ENCODE peak calls at places on chromosomes 2 and 18, in nine cellular contexts. I, K, C, H, E, B, A, O and F are unnamed samples.

GRCh38 chr2:222218786-222219185 is 80.0 kb downstream of the PAX3 start:
- DNase-seq in I (no peak), K (no peak), C (no peak), H (no peak), E (no peak), B (no peak), A (no peak), O (no peak), F (no peak)

GRCh38 chr2:111662771-111663470 is 221.1 kb downstream of the ANAPC1 start:
- DNase-seq in I (no peak), K (peak; percentile 43), C (no peak), H (no peak), E (no peak), B (no peak), A (no peak), O (no peak), F (no peak)

GRCh38 chr18:49878567-49878966 is 65.2 kb upstream of the ACAA2 start:
- DNase-seq in I (no peak), K (no peak), C (no peak), H (no peak), E (no peak), B (no peak), A (no peak), O (no peak), F (no peak)

GRCh38 chr2:240258685-240259084 is 118.2 kb upstream of the OTOS start:
- DNase-seq in I (no peak), K (no peak), C (no peak), H (no peak), E (no peak), B (no peak), A (no peak), O (no peak), F (no peak)

GRCh38 chr2:235688511-235689426 is 194.9 kb downstream of the AGAP1 start:
- DNase-seq in I (no peak), K (no peak), C (no peak), H (no peak), E (no peak), B (no peak), A (no peak), O (no peak), F (no peak)

GRCh38 chr2:224946911-224947310 is 95.4 kb downstream of the DOCK10 start:
- DNase-seq in I (no peak), K (no peak), C (no peak), H (no peak), E (no peak), B (no peak), A (peak; percentile 86), O (no peak), F (no peak)

GRCh38 chr2:240961878-240962277 is 36.5 kb upstream of the SNED1 start:
- DNase-seq in I (peak; percentile 3), K (peak; percentile 20), C (no peak), H (no peak), E (no peak), B (peak; percentile 50), A (no peak), O (no peak), F (no peak)

GRCh38 chr18:26642461-26643348 is 94.4 kb upstream of the KCTD1 start:
- DNase-seq in I (no peak), K (no peak), C (no peak), H (no peak), E (no peak), B (no peak), A (no peak), O (no peak), F (no peak)

GRCh38 chr2:25349397-25349796 is 7.7 kb upstream of the DNMT3A start:
- DNase-seq in I (no peak), K (peak; percentile 40), C (no peak), H (no peak), E (no peak), B (no peak), A (no peak), O (no peak), F (no peak)

GRCh38 chr2:128783896-128784295 is 465.2 kb upstream of the HS6ST1 start:
- DNase-seq in I (no peak), K (no peak), C (no peak), H (no peak), E (peak; percentile 10), B (no peak), A (no peak), O (no peak), F (no peak)

GRCh38 chr2:37916512-37917082 is 8.5 kb upstream of the RMDN2 start:
- DNase-seq in I (no peak), K (no peak), C (no peak), H (peak; percentile 11), E (no peak), B (no peak), A (no peak), O (no peak), F (no peak)

GRCh38 chr18:76446746-76447267 is 48.2 kb downstream of the ZNF516 start:
- DNase-seq in I (no peak), K (no peak), C (no peak), H (no peak), E (no peak), B (no peak), A (no peak), O (no peak), F (no peak)

GRCh38 chr18:22674300-22674699 is 256.6 kb upstream of the CTAGE1 start:
- DNase-seq in I (no peak), K (no peak), C (no peak), H (peak; percentile 70), E (no peak), B (no peak), A (no peak), O (no peak), F (no peak)
- H3K4me1 ChIP-seq in I (peaks cover 54% of the 10 kb centered on the region), K (no peaks in the 10 kb centered on the region), C (no peaks in the 10 kb centered on the region), H (peaks cover 37% of the 10 kb centered on the region), E (no peaks in the 10 kb centered on the region), B (no peaks in the 10 kb centered on the region), A (no peaks in the 10 kb centered on the region), O (no peaks in the 10 kb centered on the region), F (no peaks in the 10 kb centered on the region)

GRCh38 chr2:102034683-102035606 is 43.2 kb downstream of the IL1R2 start:
- DNase-seq in I (no peak), K (no peak), C (no peak), H (no peak), E (no peak), B (no peak), A (no peak), O (no peak), F (no peak)

GRCh38 chr2:102032368-102033027 is 40.7 kb downstream of the IL1R2 start:
- DNase-seq in I (no peak), K (no peak), C (peak; percentile 34), H (peak; percentile 11), E (no peak), B (no peak), A (no peak), O (no peak), F (no peak)

GRCh38 chr2:102033028-102033749 is 41.4 kb downstream of the IL1R2 start:
- DNase-seq in I (peak; percentile 81), K (no peak), C (peak; percentile 80), H (peak; percentile 67), E (no peak), B (no peak), A (no peak), O (no peak), F (no peak)

GRCh38 chr2:102030855-102031527 is 39.2 kb downstream of the IL1R2 start:
- DNase-seq in I (no peak), K (no peak), C (peak; percentile 96), H (no peak), E (no peak), B (no peak), A (no peak), O (no peak), F (no peak)

DNA sequence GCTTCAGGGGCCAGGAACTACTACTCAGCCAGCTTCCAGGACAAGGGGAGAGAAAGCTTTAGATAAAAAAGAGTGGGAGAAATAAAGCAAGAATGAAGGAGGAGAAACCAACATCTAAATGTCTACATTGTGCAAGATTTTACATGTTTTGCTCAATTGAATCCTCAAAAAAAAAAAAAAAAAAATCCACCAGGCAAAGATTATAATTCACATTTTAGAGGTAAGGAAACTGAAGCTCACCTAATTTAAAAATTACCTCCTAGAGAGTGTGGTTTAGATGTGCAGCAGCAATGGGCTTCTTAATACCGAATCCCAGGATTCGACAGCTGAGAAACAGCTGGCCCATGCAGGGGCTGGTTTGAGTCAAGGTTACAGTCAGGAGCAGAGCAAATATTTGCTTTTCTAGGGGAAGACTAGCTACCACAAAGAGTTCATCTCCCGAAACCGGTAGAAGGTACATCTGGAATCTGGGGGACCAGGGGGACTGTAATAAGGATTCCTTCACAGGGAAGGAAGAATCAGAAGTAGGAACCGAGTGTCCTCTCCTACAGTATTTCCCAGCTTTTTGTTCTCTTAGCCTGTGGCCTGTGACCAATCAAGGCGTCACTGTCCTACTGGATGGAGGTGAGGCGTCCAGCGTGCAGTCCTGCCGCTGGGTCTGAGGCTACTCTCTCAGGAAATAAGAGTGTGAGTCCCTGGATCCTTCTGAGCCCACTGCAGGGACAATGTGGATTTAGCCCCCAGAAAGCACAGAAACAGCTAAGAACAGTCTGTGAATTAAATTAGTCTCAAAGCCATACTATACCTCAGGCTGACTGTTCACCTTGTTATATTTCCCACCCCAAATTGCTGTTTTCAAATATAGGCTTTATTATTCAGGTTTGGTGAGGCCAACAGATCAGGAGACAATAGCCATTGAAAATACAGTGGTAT is 42.3 kb downstream of the IL1R2 start:
- DNase-seq in I (no peak), K (no peak), C (peak; percentile 89), H (no peak), E (no peak), B (no peak), A (no peak), O (no peak), F (no peak)
- TF ChIP-seq CTCF in I (no peak), K (no peak), C (peak; percentile 6), H (no peak), E (no peak), B (no peak), A (no peak), O (no peak), F (no peak)

DNA sequence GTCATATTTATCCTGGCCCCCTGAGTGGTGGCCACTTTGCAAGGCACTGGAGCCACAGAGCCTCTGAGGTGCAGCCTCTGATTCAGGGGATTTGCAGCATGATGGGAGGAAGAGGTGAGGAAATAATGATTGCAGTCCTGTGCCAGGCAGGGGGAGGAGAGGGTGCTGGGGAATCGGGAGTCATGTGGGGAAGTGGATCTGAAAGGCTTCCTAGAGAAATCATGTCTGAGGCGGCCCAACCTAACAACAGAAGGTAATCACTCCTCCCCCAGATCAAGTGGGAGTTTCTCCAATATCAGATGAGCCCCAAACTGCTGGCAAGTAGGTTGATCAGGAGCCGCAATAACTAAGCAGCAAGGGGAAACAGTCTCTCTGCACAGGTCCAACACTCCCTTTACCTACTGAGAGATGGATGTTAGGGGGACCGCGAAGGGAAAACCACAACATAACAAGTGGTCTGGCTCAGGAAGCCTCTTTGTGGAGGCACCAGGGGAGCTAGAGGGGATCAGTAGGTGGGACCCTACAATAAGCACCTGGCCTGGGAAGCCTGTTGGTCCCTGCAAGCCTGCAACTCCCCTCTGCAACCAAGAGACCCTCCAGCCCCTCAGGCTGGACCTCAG is 71.8 kb upstream of the NPAS2 start:
- DNase-seq in I (no peak), K (no peak), C (no peak), H (no peak), E (no peak), B (no peak), A (no peak), O (no peak), F (no peak)
- H3K27ac ChIP-seq in I (no peak overlapping the region), K (no peak overlapping the region), C (no peak overlapping the region), H (peak overlapping the region; percentile 23), E (no peak overlapping the region), B (peak overlapping the region; percentile 14), A (no peak overlapping the region), O (no peak overlapping the region), F (no peak overlapping the region)

DNA sequence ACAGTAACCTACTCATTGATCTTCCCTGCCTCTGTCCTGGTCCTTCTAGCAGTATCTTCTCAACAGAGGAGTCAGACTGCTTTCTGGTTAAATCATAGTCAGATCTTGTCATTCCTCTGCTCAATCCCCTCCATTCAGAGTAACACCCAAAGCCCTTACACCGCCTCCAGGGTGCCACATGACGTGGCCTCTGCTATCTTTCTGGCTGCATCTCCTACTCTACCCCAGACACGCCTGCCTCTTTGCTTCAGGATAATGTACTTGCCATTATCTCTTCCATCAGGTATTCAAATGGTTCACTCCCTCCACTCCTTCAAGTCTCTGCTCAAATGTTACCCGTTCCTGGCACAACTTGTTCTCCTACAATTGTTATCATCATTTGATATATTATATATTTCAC is 36.3 kb upstream of the ACVR2A start:
- DNase-seq in I (no peak), K (no peak), C (no peak), H (no peak), E (no peak), B (no peak), A (no peak), O (no peak), F (no peak)
- H3K4me1 ChIP-seq in I (no peaks in the 10 kb centered on the region), K (no peaks in the 10 kb centered on the region), C (peaks cover 20% of the 10 kb centered on the region), H (no peaks in the 10 kb centered on the region), E (no peaks in the 10 kb centered on the region), B (no peaks in the 10 kb centered on the region), A (no peaks in the 10 kb centered on the region), O (no peaks in the 10 kb centered on the region), F (no peaks in the 10 kb centered on the region)